ENCODE peak calls at places on chromosomes 3 and 15, in ten cellular contexts. R is GM23248, Y is GM12865, N is lower lobe of right lung, F is cardiac fibroblast, C is fibroblast of mammary gland, J is fibroblast of lung, K is aorta, P is right cardiac atrium, D is A549. H is an unnamed sample.

GRCh38 chr3:81339040-81339845 is 422.2 kb downstream of the GBE1 start:
- DNase-seq in R (peak), Y (peak), N (no peak), F (peak), C (peak), J (peak), K (no peak), P (no peak), D (peak), H (no peak)

GRCh38 chr15:98800437-98801233 is 152.3 kb downstream of the IGF1R start:
- DNase-seq in R (peak), Y (no peak), N (no peak), F (peak), C (peak), J (peak), K (no peak), P (peak), D (peak), H (peak)

GRCh38 chr3:153080778-153081240 is 81.2 kb upstream of the RAP2B start:
- DNase-seq in R (no peak), Y (no peak), N (no peak), F (no peak), C (no peak), J (no peak), K (no peak), P (no peak), D (no peak), H (no peak)

GRCh38 chr15:77292924-77293558 is 126.9 kb downstream of the PEAK1 start:
- DNase-seq in R (peak), Y (no peak), N (no peak), F (no peak), C (no peak), J (peak), K (no peak), P (no peak), D (no peak), H (no peak)

GRCh38 chr3:110881069-110881468 is 190.5 kb upstream of the NECTIN3 start:
- DNase-seq in R (peak), Y (peak), N (peak), F (peak), C (peak), J (peak), K (no peak), P (peak), D (peak), H (no peak)

GRCh38 chr3:149368850-149369497 is 8.5 kb downstream of the TM4SF1 start:
- DNase-seq in R (no peak), Y (no peak), N (no peak), F (no peak), C (no peak), J (no peak), K (no peak), P (no peak), D (peak), H (no peak)

GRCh38 chr15:39273805-39274411 is 307.0 kb upstream of the THBS1 start:
- DNase-seq in R (no peak), Y (no peak), N (no peak), F (peak), C (no peak), J (peak), K (no peak), P (no peak), D (peak), H (no peak)

GRCh38 chr3:101926594-101927105 is 77.3 kb downstream of the NFKBIZ start:
- DNase-seq in R (peak), Y (no peak), N (no peak), F (peak), C (peak), J (peak), K (no peak), P (no peak), D (no peak), H (no peak)

GRCh38 chr3:23931597-23931996 is 13.5 kb upstream of the NR1D2 start:
- DNase-seq in R (no peak), Y (no peak), N (no peak), F (no peak), C (no peak), J (no peak), K (no peak), P (no peak), D (no peak), H (no peak)

GRCh38 chr3:167350245-167350862 is 29.7 kb downstream of the ZBBX start:
- DNase-seq in R (peak), Y (peak), N (no peak), F (peak), C (peak), J (peak), K (no peak), P (no peak), D (peak), H (no peak)

GRCh38 chr15:86915811-86916331 is 836.2 kb downstream of the AGBL1 start:
- DNase-seq in R (peak), Y (peak), N (no peak), F (peak), C (peak), J (peak), K (no peak), P (no peak), D (peak), H (peak)

GRCh38 chr15:74800559-74801094 is 12.0 kb upstream of the LMAN1L start:
- DNase-seq in R (no peak), Y (no peak), N (peak), F (no peak), C (no peak), J (no peak), K (no peak), P (peak), D (no peak), H (no peak)

GRCh38 chr15:58221591-58222241 is 83.5 kb downstream of the AQP9 start:
- DNase-seq in R (peak), Y (peak), N (peak), F (peak), C (peak), J (no peak), K (no peak), P (no peak), D (peak), H (no peak)

GRCh38 chr3:124174463-124174862 is 182.5 kb upstream of the ROPN1 start:
- DNase-seq in R (no peak), Y (no peak), N (no peak), F (no peak), C (no peak), J (no peak), K (no peak), P (no peak), D (no peak), H (peak)

GRCh38 chr3:151037746-151038145 is 47.7 kb upstream of the MED12L start:
- DNase-seq in R (peak), Y (no peak), N (no peak), F (peak), C (peak), J (peak), K (no peak), P (no peak), D (peak), H (peak)

GRCh38 chr3:60010778-60011177 is 961.0 kb upstream of the CFAP20DC start:
- DNase-seq in R (no peak), Y (peak), N (no peak), F (no peak), C (no peak), J (no peak), K (no peak), P (no peak), D (no peak), H (no peak)

GRCh38 chr15:100241572-100242479 is 99.9 kb downstream of the ADAMTS17 start:
- DNase-seq in R (peak), Y (no peak), N (no peak), F (peak), C (peak), J (peak), K (no peak), P (no peak), D (peak), H (no peak)

GRCh38 chr3:108036984-108037741 is 53.7 kb downstream of the CD47 start:
- DNase-seq in R (peak), Y (peak), N (no peak), F (peak), C (peak), J (peak), K (no peak), P (no peak), D (no peak), H (peak)

GRCh38 chr15:31437686-31438085 is 111.1 kb downstream of the KLF13 start:
- DNase-seq in R (no peak), Y (peak), N (no peak), F (no peak), C (no peak), J (no peak), K (no peak), P (no peak), D (no peak), H (no peak)

GRCh38 chr3:150412599-150413069 is 4.5 kb downstream of the TSC22D2 start:
- DNase-seq in R (peak), Y (peak), N (no peak), F (peak), C (peak), J (peak), K (no peak), P (no peak), D (peak), H (no peak)

GRCh38 chr15:29139072-29139471 is 130.6 kb downstream of the NSMCE3 start:
- DNase-seq in R (no peak), Y (no peak), N (no peak), F (no peak), C (no peak), J (no peak), K (no peak), P (peak), D (no peak), H (no peak)

GRCh38 chr15:58462547-58462946 is 30.8 kb downstream of the LIPC start:
- DNase-seq in R (no peak), Y (no peak), N (no peak), F (no peak), C (no peak), J (no peak), K (no peak), P (no peak), D (no peak), H (no peak)

GRCh38 chr15:40379853-40380252 is 2.7 kb upstream of the KNSTRN start:
- DNase-seq in R (peak), Y (no peak), N (peak), F (peak), C (peak), J (peak), K (no peak), P (no peak), D (peak), H (peak)

GRCh38 chr3:39147711-39148115 is 5.7 kb downstream of the CSRNP1 start:
- DNase-seq in R (peak), Y (peak), N (no peak), F (peak), C (peak), J (peak), K (no peak), P (no peak), D (no peak), H (peak)

GRCh38 chr15:82944840-82945239 is 7.7 kb downstream of the HOMER2 start:
- DNase-seq in R (peak), Y (no peak), N (no peak), F (no peak), C (peak), J (peak), K (no peak), P (no peak), D (no peak), H (no peak)

GRCh38 chr15:59274126-59274970 is 67.7 kb downstream of the LDHAL6B start:
- DNase-seq in R (peak), Y (peak), N (no peak), F (peak), C (peak), J (peak), K (no peak), P (no peak), D (peak), H (no peak)

GRCh38 chr15:70268698-70269251 is 171.1 kb upstream of the TLE3 start:
- DNase-seq in R (no peak), Y (peak), N (no peak), F (no peak), C (no peak), J (peak), K (no peak), P (no peak), D (no peak), H (no peak)

GRCh38 chr15:70267306-70267705 is 169.6 kb upstream of the TLE3 start:
- DNase-seq in R (no peak), Y (no peak), N (no peak), F (no peak), C (no peak), J (no peak), K (no peak), P (no peak), D (no peak), H (no peak)

GRCh38 chr15:70266412-70267089 is 168.8 kb upstream of the TLE3 start:
- DNase-seq in R (no peak), Y (no peak), N (peak), F (peak), C (peak), J (peak), K (peak), P (peak), D (no peak), H (no peak)

GRCh38 chr15:70269331-70269911 is 171.7 kb upstream of the TLE3 start:
- DNase-seq in R (no peak), Y (no peak), N (no peak), F (no peak), C (no peak), J (no peak), K (no peak), P (no peak), D (no peak), H (no peak)

GRCh38 chr15:70267879-70268278 is 170.2 kb upstream of the TLE3 start:
- DNase-seq in R (peak), Y (no peak), N (no peak), F (peak), C (peak), J (peak), K (no peak), P (no peak), D (no peak), H (no peak)
- H3K4me3 ChIP-seq in R (no peak), Y (no peak), N (no peak), F (no peak), C (no peak), J (no peak), K (no peak), P (no peak), D (no peak), H (no peak)

DNA sequence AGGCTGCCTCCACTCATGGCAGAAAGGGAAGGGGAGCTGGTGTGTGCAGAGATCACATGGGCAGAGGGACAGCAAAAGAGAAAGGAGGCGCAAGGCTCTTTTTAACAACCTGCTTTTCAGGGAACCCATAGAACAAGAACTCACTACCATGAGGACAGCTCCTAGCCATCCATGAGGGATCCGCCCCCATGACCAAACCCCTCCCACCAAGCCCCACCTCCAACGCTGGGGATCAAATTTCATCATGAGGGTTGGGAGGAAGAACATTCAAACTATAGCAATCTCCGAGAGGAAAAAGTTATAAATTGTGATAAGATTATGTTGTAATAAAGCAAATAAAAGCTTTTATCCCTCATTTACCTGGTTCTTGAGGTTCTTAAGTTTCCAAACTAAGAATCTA is 84.7 kb upstream of the LMCD1 start:
- DNase-seq in R (peak), Y (peak), N (peak), F (peak), C (peak), J (peak), K (no peak), P (no peak), D (peak), H (no peak)
- H3K4me3 ChIP-seq in R (peak), Y (no peak), N (peak), F (peak), C (no peak), J (no peak), K (no peak), P (no peak), D (no peak), H (no peak)

GRCh38 chr15:71808311-71809020 is 1.9 kb upstream of the NR2E3 start:
- DNase-seq in R (no peak), Y (no peak), N (no peak), F (no peak), C (no peak), J (no peak), K (no peak), P (no peak), D (no peak), H (no peak)

GRCh38 chr15:71809346-71809745 is 1.0 kb upstream of the NR2E3 start:
- DNase-seq in R (no peak), Y (no peak), N (no peak), F (no peak), C (no peak), J (no peak), K (no peak), P (no peak), D (no peak), H (no peak)

GRCh38 chr15:71807691-71808091 is 2.7 kb upstream of the NR2E3 start:
- DNase-seq in R (peak), Y (no peak), N (no peak), F (peak), C (no peak), J (peak), K (no peak), P (no peak), D (no peak), H (no peak)

GRCh38 chr15:71806452-71806931 is 3.9 kb upstream of the NR2E3 start:
- DNase-seq in R (peak), Y (peak), N (no peak), F (peak), C (peak), J (peak), K (no peak), P (no peak), D (peak), H (peak)

DNA sequence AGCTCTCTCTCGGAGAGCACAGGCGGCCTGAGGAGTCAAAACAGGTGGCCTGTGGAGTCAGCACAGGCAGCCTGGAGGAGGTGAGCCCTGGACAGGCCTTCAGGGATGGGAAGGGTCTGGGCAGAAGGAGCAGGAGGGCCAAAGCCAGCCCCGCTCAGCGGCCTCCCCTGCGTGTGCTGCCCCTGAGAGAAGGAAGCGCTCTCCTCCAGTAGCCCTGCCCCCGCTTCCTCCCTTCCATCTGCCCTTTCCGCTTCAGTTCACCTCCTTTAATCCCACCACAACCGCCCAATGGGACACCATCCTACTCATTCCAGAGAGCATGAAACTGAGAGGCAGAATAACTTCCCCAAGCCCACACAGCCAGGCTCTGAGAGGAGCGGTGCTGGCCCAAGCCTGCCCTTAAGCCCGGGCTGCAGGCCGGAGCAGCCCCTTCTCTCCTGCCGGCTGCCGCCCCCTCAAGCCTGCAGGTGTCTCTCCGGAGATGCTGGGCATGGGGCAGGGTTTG is 3.2 kb upstream of the NR2E3 start:
- DNase-seq in R (no peak), Y (no peak), N (no peak), F (no peak), C (no peak), J (peak), K (no peak), P (no peak), D (no peak), H (no peak)
- H3K4me3 ChIP-seq in R (no peak), Y (no peak), N (no peak), F (no peak), C (no peak), J (no peak), K (no peak), P (no peak), D (no peak), H (no peak)

GRCh38 chr3:50300681-50301254 is 1.6 kb upstream of the HYAL3 start:
- DNase-seq in R (no peak), Y (peak), N (no peak), F (no peak), C (no peak), J (no peak), K (no peak), P (no peak), D (no peak), H (no peak)
- H3K4me3 ChIP-seq in R (peak), Y (no peak), N (peak), F (no peak), C (no peak), J (no peak), K (no peak), P (no peak), D (no peak), H (no peak)

GRCh38 chr15:63188937-63189871 is at the start of gene RAB8B:
- DNase-seq in R (peak), Y (peak), N (peak), F (peak), C (peak), J (peak), K (peak), P (peak), D (peak), H (peak)
- H3K4me3 ChIP-seq in R (peak), Y (peak), N (peak), F (peak), C (peak), J (peak), K (peak), P (peak), D (peak), H (peak)

GRCh38 chr3:66381621-66382020 is 119.2 kb downstream of the LRIG1 start:
- DNase-seq in R (no peak), Y (no peak), N (no peak), F (no peak), C (no peak), J (peak), K (no peak), P (no peak), D (no peak), H (no peak)
- H3K4me3 ChIP-seq in R (no peak), Y (no peak), N (no peak), F (no peak), C (no peak), J (no peak), K (no peak), P (no peak), D (no peak), H (no peak)

GRCh38 chr3:143975549-143976152 is 4.0 kb downstream of the DIPK2A start:
- DNase-seq in R (peak), Y (peak), N (no peak), F (peak), C (peak), J (peak), K (no peak), P (no peak), D (peak), H (no peak)
- H3K4me3 ChIP-seq in R (peak), Y (peak), N (peak), F (peak), C (no peak), J (peak), K (peak), P (no peak), D (no peak), H (peak)

GRCh38 chr3:126984391-126985142 is 1.7 kb downstream of the PLXNA1 start:
- DNase-seq in R (peak), Y (no peak), N (no peak), F (no peak), C (no peak), J (no peak), K (no peak), P (peak), D (no peak), H (no peak)
- H3K4me3 ChIP-seq in R (peak), Y (peak), N (peak), F (peak), C (peak), J (peak), K (peak), P (peak), D (peak), H (peak)

H was measured in HFF-Myc.